ENCODE peak calls at places on chromosomes 5 and 9, in ten cellular contexts. S, Z, C, I, G, W, O, M, A and J are unnamed samples.
A peak's percentile ranks its signal among the peaks of the same experiment; 100 is the strongest.

GRCh38 chr9:92617195-92617813 is 52.6 kb downstream of the IPPK start:
- DNase-seq in C (no peak), M (no peak), I (peak; percentile 14), W (no peak), O (no peak), S (peak; percentile 20), A (no peak), Z (peak; percentile 61), G (no peak), J (no peak)

GRCh38 chr9:131254107-131254491 is 22.2 kb downstream of the FAM78A start:
- DNase-seq in S (no peak), C (no peak), M (peak; percentile 84), A (no peak), Z (no peak), I (no peak), W (peak; percentile 98), G (no peak), O (no peak), J (no peak)

GRCh38 chr9:72326643-72327042 is 38.4 kb downstream of the ZFAND5 start:
- DNase-seq in G (no peak), A (no peak), I (no peak), S (no peak), Z (no peak), M (no peak), W (no peak), O (no peak), C (no peak), J (no peak)

GRCh38 chr9:10268500-10269485 is 344.0 kb downstream of the PTPRD start:
- DNase-seq in I (peak; percentile 68), C (no peak), A (peak; percentile 59), S (peak; percentile 53), G (peak; percentile 12), Z (no peak), O (peak; percentile 12), M (no peak), W (peak; percentile 52), J (no peak)

GRCh38 chr9:111992523-111992922 is 95.9 kb downstream of the UGCG start:
- DNase-seq in G (peak; percentile 82), I (no peak), A (no peak), Z (no peak), M (no peak), S (no peak), C (no peak), W (no peak), O (peak; percentile 79), J (no peak)

GRCh38 chr9:16986441-16987387 is 116.2 kb upstream of the BNC2 start:
- DNase-seq in M (no peak), W (no peak), O (peak; percentile 76), C (no peak), Z (no peak), G (peak; percentile 80), S (no peak), I (no peak), A (no peak), J (no peak)

GRCh38 chr9:136644593-136645342 is 17.9 kb upstream of the EGFL7 start:
- DNase-seq in M (peak; percentile 98), W (peak; percentile 86), A (no peak), O (no peak), G (peak; percentile 28), Z (peak; percentile 85), I (peak; percentile 77), C (no peak), S (peak; percentile 52), J (peak; percentile 53)

GRCh38 chr5:1322955-1323802 is 21.7 kb downstream of the CLPTM1L start:
- DNase-seq in I (peak; percentile 12), Z (peak; percentile 57), A (peak; percentile 4), S (no peak), M (no peak), W (no peak), G (no peak), C (no peak), O (no peak), J (no peak)

GRCh38 chr5:175800656-175801081 is 70.7 kb upstream of the CPLX2 start:
- DNase-seq in M (no peak), W (no peak), S (no peak), O (peak; percentile 66), G (peak; percentile 45), I (no peak), Z (no peak), A (peak; percentile 92), C (no peak), J (no peak)

GRCh38 chr9:14511452-14511851 is 181.8 kb downstream of the ZDHHC21 start:
- DNase-seq in I (no peak), S (no peak), Z (no peak), M (no peak), W (no peak), C (no peak), G (no peak), O (peak; percentile 48), A (no peak), J (no peak)

GRCh38 chr5:115398726-115399125 is 102.3 kb upstream of the CCDC112 start:
- DNase-seq in S (no peak), W (no peak), C (no peak), O (peak; percentile 90), I (no peak), Z (no peak), A (no peak), M (no peak), G (peak; percentile 94), J (no peak)

DNA sequence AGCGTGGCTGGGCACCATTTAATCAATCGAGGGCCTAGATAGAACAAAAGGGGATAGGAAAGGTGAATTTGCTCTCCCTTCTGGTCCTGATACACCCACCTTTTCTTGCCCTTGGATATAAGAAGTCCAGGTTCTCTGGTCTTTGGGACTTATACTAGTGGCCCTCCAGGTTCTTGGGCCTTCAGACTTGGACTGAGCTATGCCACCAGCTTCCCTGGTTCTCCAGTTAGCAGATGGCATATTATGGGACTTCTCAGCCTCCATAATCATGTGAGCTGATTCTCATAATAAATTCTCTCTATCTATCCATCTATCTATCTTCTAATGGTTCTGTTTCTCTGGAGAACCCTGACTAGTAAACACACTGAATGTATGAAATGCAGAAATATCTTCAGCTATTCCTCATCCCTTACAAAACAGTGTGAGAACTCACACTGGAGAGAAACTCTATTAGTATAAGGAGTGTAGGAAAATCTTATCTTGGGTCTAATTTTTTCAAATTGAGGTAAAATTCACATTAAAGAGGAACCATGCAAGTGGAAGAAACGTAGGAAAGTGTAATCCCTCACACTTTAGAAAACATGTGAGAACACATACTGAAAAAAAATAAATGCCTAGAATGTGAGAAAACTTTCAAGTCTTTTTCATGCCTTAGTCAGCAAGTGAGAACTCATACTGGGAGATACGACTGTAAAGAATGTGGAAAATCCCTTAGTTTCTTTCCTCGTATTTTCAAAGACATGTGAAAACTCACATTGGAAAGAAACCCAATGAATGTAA is 15.5 kb downstream of the PCDHB15 start:
- DNase-seq in G (peak; percentile 2), O (peak; percentile 27), C (no peak), Z (no peak), A (no peak), M (no peak), I (no peak), S (no peak), W (peak; percentile 48), J (no peak)
- H3K9me3 ChIP-seq in G (peaks cover 44% of the 10 kb centered on the region), O (peaks cover 20% of the 10 kb centered on the region), C (peaks cover 63% of the 10 kb centered on the region), Z (peaks cover 65% of the 10 kb centered on the region), A (peaks cover 66% of the 10 kb centered on the region), M (peaks cover 10% of the 10 kb centered on the region), I (peaks cover 61% of the 10 kb centered on the region), S (peaks cover 100% of the 10 kb centered on the region), W (peaks cover 61% of the 10 kb centered on the region), J (peaks cover 25% of the 10 kb centered on the region)

GRCh38 chr5:19314840-19315239 is 673.2 kb downstream of the CDH18 start:
- DNase-seq in I (no peak), A (no peak), M (no peak), G (no peak), O (no peak), W (no peak), S (no peak), C (no peak), Z (no peak), J (no peak)
- H3K9me3 ChIP-seq in I (no peaks in the 10 kb centered on the region), A (peaks cover under 1% of the 10 kb centered on the region), M (peaks cover under 1% of the 10 kb centered on the region), G (peaks cover 3% of the 10 kb centered on the region), O (no peaks in the 10 kb centered on the region), W (no peaks in the 10 kb centered on the region), S (no peaks in the 10 kb centered on the region), C (peaks cover 6% of the 10 kb centered on the region), Z (no peaks in the 10 kb centered on the region), J (no peaks in the 10 kb centered on the region)

DNA sequence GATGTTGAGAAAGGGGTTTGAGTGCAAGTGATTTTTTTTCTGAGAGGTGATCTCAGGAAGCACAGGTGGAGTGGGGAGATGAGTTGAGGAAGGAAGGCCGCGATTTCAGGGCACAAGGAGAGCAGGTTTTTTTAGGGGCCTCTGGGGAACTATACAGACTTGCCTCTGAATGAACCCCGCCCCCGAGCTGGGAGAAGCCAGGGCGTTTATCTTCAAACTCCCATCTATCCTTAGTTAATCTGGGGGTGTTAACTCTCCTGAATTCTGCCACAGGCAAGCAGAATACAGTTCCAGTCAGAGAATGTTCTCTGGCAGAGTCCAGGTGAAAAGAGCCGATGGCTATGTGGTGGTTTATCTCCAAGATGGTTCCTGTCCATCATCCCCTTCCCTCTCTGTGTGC is 59.0 kb upstream of the PTCH1 start:
- DNase-seq in C (no peak), M (no peak), Z (no peak), O (no peak), W (no peak), G (no peak), A (no peak), I (no peak), S (no peak), J (no peak)
- H3K9me3 ChIP-seq in C (no peaks in the 10 kb centered on the region), M (no peaks in the 10 kb centered on the region), Z (no peaks in the 10 kb centered on the region), O (no peaks in the 10 kb centered on the region), W (no peaks in the 10 kb centered on the region), G (no peaks in the 10 kb centered on the region), A (no peaks in the 10 kb centered on the region), I (no peaks in the 10 kb centered on the region), S (no peaks in the 10 kb centered on the region), J (no peaks in the 10 kb centered on the region)

GRCh38 chr5:62985749-62986148 is 407.1 kb downstream of the LRRC70 start:
- DNase-seq in O (no peak), C (no peak), M (no peak), A (no peak), I (no peak), W (no peak), S (no peak), Z (no peak), G (no peak), J (no peak)

GRCh38 chr5:62979472-62979871 is 400.9 kb downstream of the LRRC70 start:
- DNase-seq in Z (no peak), I (no peak), C (no peak), S (no peak), W (no peak), M (no peak), A (no peak), G (no peak), O (no peak), J (no peak)

GRCh38 chr5:62977641-62978040 is 399.0 kb downstream of the LRRC70 start:
- DNase-seq in A (no peak), M (no peak), C (no peak), W (no peak), S (no peak), G (no peak), I (peak; percentile 53), O (no peak), Z (no peak), J (no peak)

GRCh38 chr5:62980884-62981283 is 402.3 kb downstream of the LRRC70 start:
- DNase-seq in A (no peak), S (no peak), G (no peak), W (no peak), O (no peak), C (no peak), M (no peak), Z (no peak), I (no peak), J (no peak)

DNA sequence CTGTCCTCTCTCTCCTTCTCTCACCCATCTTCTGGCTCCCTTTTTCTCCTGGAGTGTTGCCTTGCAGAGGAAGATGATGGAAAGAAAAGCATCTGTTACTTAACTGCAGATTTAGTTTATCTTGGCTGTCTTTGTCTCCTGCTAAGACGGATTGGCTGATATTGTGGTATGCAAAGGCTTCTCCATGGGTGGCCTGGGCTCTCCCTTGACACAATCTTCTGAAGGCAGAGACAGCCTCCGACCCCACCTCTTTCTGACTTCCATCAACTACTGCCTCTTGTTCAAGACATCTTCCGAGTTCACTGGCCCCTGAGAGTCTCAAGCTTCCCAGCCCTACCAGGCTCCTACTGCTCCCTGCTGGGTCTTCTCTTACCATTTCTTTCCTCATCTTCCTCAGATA is 403.7 kb downstream of the LRRC70 start:
- DNase-seq in A (no peak), W (no peak), O (no peak), G (no peak), S (no peak), Z (no peak), M (no peak), I (no peak), C (no peak), J (no peak)
- H3K9me3 ChIP-seq in A (no peaks in the 10 kb centered on the region), W (no peaks in the 10 kb centered on the region), O (no peaks in the 10 kb centered on the region), G (peaks cover 12% of the 10 kb centered on the region), S (peaks cover 13% of the 10 kb centered on the region), Z (peaks cover 2% of the 10 kb centered on the region), M (no peaks in the 10 kb centered on the region), I (no peaks in the 10 kb centered on the region), C (no peaks in the 10 kb centered on the region), J (peaks cover 8% of the 10 kb centered on the region)